ENCODE peak calls at places on chromosomes 12 and 14, in five cellular contexts. F is HepG2, O is HCT116, I is K562, M is Panc1. W is an unnamed sample.

GRCh38 chr12:109460538-109460937 is 16.6 kb downstream of the KCTD10 start:
- ATAC-seq in F (no peak), O (no peak), I (peak), M (no peak), W (no peak)

GRCh38 chr12:122842505-122843405 is 7.5 kb downstream of the HIP1R start:
- ATAC-seq in F (peak), O (no peak), I (peak), M (no peak), W (no peak)

GRCh38 chr12:113120670-113121370 is 14.7 kb downstream of the RASAL1 start:
- ATAC-seq in F (no peak), O (peak), I (no peak), M (no peak), W (no peak)

GRCh38 chr12:120999191-121000120 is 16.8 kb downstream of the C12orf43 start:
- ATAC-seq in F (peak), O (peak), I (peak), M (peak), W (no peak)

GRCh38 chr12:89160716-89161123 is 191.6 kb downstream of the DUSP6 start:
- ATAC-seq in F (no peak), O (no peak), I (no peak), M (no peak), W (no peak)

GRCh38 chr12:80419660-80420059 is 24.4 kb upstream of the PTPRQ start:
- ATAC-seq in F (no peak), O (no peak), I (no peak), M (no peak), W (no peak)

GRCh38 chr12:132279184-132279889 is 50.1 kb downstream of the GALNT9 start:
- ATAC-seq in F (peak), O (peak), I (peak), M (peak), W (peak)

GRCh38 chr12:45105996-45106395 is 55.1 kb upstream of the DBX2 start:
- ATAC-seq in F (no peak), O (no peak), I (no peak), M (no peak), W (no peak)

GRCh38 chr12:50101663-50102062 is 2.1 kb upstream of the GPD1 start:
- ATAC-seq in F (no peak), O (peak), I (peak), M (peak), W (no peak)

GRCh38 chr14:31340297-31341063 is 79.9 kb downstream of the HEATR5A start:
- ATAC-seq in F (peak), O (no peak), I (no peak), M (no peak), W (no peak)

GRCh38 chr12:26017484-26018211 is 59.2 kb downstream of the RASSF8 start:
- ATAC-seq in F (peak), O (peak), I (peak), M (peak), W (no peak)

GRCh38 chr14:98925362-98926040 is 346.5 kb downstream of the BCL11B start:
- ATAC-seq in F (no peak), O (no peak), I (no peak), M (no peak), W (no peak)

GRCh38 chr12:58959639-58960300 is 39.5 kb upstream of the LRIG3 start:
- ATAC-seq in F (no peak), O (no peak), I (no peak), M (no peak), W (no peak)

GRCh38 chr12:31485570-31485969 is 105.4 kb downstream of the DENND5B start:
- ATAC-seq in F (no peak), O (no peak), I (no peak), M (no peak), W (no peak)

GRCh38 chr14:50344831-50345563 is 32.9 kb downstream of the DMAC2L start:
- ATAC-seq in F (no peak), O (no peak), I (no peak), M (no peak), W (no peak)

GRCh38 chr14:85535916-85536834 is 6.2 kb downstream of the FLRT2 start:
- ATAC-seq in F (peak), O (no peak), I (no peak), M (no peak), W (no peak)

GRCh38 chr14:60658909-60659585 is 9.8 kb upstream of the SIX1 start:
- ATAC-seq in F (peak), O (no peak), I (no peak), M (no peak), W (no peak)

GRCh38 chr14:22147716-22148115 is 441.3 kb downstream of the DAD1 start:
- ATAC-seq in F (peak), O (no peak), I (no peak), M (no peak), W (no peak)

GRCh38 chr12:89319111-89319510 is 33.2 kb downstream of the DUSP6 start:
- ATAC-seq in F (no peak), O (no peak), I (no peak), M (no peak), W (peak)

GRCh38 chr14:71475916-71476315 is 456.3 kb upstream of the RGS6 start:
- ATAC-seq in F (no peak), O (no peak), I (no peak), M (no peak), W (no peak)

GRCh38 chr12:54861927-54862326 is 7.6 kb downstream of the MUCL1 start:
- ATAC-seq in F (no peak), O (no peak), I (no peak), M (no peak), W (no peak)

DNA sequence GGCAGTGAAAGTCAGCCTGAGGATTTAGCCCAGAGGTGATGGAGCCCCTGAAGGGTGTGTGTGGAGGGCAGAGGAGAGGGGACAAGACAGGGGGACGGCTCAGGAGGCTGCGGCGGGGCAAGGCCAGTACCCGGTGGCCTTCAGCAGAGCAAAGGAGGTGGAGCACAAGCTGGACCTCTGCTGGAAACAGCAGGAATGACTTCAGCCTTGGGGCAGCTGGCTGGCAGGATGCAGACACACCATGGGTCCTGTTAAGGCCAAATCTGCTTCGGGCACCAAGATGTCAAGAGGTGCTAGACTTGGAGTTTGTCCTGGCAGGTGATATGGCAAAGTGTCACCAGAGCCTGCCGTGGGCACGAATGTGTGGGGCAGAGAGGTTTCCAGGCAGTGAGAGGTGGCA is 92.1 kb downstream of the LGMN start:
- ATAC-seq in F (peak), O (peak), I (no peak), M (no peak), W (no peak)
- H3K4me3 ChIP-seq in F (no peak), O (no peak), I (no peak), M (no peak), W (peak)

DNA sequence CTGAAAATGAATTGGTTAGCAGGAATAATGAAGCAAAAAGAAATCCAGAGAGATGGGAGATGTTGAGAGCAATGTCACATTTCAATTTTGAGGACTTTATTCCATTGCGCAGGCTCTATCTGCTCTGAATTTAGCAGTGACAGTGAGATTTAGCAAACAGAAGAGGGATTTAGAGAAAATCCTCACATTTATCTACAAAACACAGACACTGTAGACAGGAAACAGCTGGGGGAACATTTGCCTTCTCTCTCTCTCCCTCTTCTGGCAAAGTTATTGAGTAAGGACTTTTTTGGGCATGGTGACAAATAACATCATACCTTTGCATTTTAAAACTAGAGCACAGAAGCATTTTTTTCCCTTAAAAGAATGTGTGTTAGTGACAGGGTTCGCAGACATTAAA is at the start of gene IGF1:
- ATAC-seq in F (no peak), O (no peak), I (peak), M (no peak), W (peak)
- TF ChIP-seq POLR2AphosphoS5 in F (no peak), O (no peak), I (peak), M (no peak), W (peak)

GRCh38 chr14:96203116-96203515 is 1.5 kb upstream of the BDKRB2 start:
- ATAC-seq in F (no peak), O (no peak), I (no peak), M (no peak), W (no peak)

GRCh38 chr14:96205059-96205993 is 687 bp downstream of the BDKRB2 start:
- ATAC-seq in F (peak), O (peak), I (no peak), M (peak), W (peak)

GRCh38 chr14:96203635-96204034 is 1.0 kb upstream of the BDKRB2 start:
- ATAC-seq in F (no peak), O (no peak), I (no peak), M (no peak), W (no peak)

GRCh38 chr14:96205994-96206392 is 1.4 kb downstream of the BDKRB2 start:
- ATAC-seq in F (no peak), O (no peak), I (no peak), M (no peak), W (no peak)

DNA sequence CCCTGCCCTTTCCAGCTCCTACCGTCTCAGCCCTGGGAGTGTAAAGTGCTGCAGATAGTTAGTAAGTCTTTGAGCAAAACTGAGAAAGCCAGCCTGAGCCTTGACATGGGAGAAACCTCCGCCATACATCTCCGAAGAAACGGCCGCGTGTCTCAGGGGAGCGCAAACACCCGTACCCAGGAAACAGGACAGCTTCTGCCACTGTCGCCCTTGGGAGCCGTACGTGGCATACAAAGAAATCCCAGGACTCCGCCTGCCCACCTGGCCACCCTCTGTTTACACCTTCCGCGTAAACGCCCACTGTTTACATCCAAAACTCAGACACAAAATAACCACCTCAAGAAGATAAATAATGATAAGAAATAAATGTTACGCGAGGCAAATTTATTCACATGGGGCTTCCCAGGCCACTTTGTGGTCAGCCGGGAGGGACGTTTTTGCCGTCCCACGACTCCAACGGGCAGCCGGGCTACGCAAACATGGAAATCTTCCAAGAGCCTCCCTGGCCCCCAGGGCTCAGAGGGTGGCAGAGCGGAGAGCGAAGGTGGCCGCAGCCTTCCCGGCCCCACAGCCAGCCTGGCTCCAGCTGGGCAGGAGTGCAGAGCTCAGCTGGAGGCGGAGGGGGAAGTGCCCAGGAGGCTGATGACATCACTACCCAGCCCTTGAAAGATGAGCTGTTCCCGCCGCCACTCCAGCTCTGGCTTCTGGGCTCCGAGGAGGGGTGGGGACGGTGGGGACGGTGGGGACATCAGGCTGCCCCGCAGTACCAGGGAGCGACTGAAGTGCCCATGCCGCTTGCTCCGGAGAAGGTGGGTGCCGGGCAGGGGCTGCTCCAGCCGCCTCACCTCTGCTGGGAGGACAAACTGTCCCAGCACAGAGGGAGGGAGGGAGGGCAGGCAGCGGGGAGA is at the start of gene BDKRB2:
- ATAC-seq in F (peak), O (peak), I (peak), M (peak), W (peak)
- H3K4me3 ChIP-seq in F (peak), O (peak), I (no peak), M (peak), W (peak)

GRCh38 chr12:42756841-42757661 is 167.5 kb upstream of the PRICKLE1 start:
- ATAC-seq in F (no peak), O (peak), I (no peak), M (peak), W (no peak)
- TF ChIP-seq POLR2AphosphoS5 in F (no peak), O (no peak), I (no peak), M (no peak), W (no peak)

GRCh38 chr12:4107911-4108697 is 165.5 kb upstream of the CCND2 start:
- ATAC-seq in F (no peak), O (no peak), I (no peak), M (no peak), W (no peak)

GRCh38 chr12:4111010-4111409 is 162.6 kb upstream of the CCND2 start:
- ATAC-seq in F (no peak), O (no peak), I (no peak), M (no peak), W (no peak)

GRCh38 chr12:4107436-4107878 is 166.1 kb upstream of the CCND2 start:
- ATAC-seq in F (peak), O (peak), I (peak), M (peak), W (peak)

GRCh38 chr12:4108803-4109345 is 164.7 kb upstream of the CCND2 start:
- ATAC-seq in F (no peak), O (no peak), I (no peak), M (no peak), W (no peak)

GRCh38 chr12:4109826-4110225 is 163.7 kb upstream of the CCND2 start:
- ATAC-seq in F (no peak), O (no peak), I (no peak), M (no peak), W (no peak)
- H3K4me3 ChIP-seq in F (no peak), O (no peak), I (no peak), M (no peak), W (no peak)

DNA sequence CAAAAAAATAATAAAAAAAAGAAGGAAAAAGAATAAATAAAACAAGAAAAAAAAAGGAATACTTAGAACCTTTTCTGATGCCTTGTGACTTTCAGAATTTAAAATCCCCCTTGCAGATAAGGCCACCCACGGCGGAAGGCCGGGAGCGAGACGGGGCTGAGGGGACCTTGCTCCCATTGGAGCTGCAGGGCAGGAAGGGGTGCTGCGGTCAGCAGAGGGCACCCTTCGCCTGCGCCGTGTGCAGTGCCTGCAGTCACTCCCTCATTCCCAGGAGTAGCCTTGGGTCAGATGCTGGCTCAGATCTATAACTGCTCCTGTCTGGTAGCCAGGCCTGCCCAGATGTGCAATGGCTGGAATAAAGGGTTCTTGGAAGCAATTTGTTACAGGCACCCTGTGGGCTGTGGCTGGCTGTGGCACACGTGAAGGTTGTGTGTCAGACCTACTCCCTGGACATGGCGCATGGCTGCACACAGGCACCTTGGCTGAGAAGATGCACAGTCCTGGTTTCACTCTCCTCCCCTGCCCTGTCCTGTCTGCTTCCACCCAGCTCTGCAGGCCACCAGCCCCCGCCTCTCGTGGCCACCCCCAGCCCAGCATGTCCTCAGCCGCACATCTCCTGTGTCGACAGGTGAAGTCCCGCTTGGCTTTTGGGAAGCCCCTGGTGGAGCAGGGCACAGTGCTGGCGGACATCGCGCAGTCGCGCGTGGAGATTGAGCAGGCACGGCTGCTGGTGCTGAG is 13.4 kb upstream of the ALDH2 start:
- ATAC-seq in F (peak), O (peak), I (peak), M (peak), W (peak)
- TF ChIP-seq POLR2AphosphoS5 in F (no peak), O (no peak), I (no peak), M (no peak), W (peak)

DNA sequence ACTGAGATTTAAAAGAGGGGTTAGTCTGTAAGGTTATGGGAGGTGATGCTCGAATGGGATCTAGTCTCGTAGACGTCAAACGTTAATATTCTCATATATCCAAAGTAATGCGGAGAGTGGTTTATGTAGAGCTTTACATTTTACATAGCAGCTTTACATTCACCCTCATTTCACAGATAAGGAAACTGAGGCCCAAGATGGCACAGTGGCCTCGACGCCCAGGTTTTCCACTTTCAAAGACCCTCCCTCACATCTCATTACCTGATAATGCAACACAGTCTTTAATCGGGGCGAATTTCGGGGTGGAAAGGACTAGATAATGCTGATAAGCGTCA is 450 bp upstream of the TDG start:
- ATAC-seq in F (no peak), O (no peak), I (no peak), M (no peak), W (no peak)
- H3K4me3 ChIP-seq in F (peak), O (peak), I (peak), M (peak), W (peak)

GRCh38 chr12:111434680-111435338 is 29.1 kb downstream of the SH2B3 start:
- ATAC-seq in F (no peak), O (no peak), I (no peak), M (peak), W (peak)

GRCh38 chr12:111436811-111437210 is 31.1 kb downstream of the SH2B3 start:
- ATAC-seq in F (no peak), O (no peak), I (no peak), M (no peak), W (no peak)

GRCh38 chr12:111434049-111434448 is 28.3 kb downstream of the SH2B3 start:
- ATAC-seq in F (no peak), O (no peak), I (no peak), M (no peak), W (no peak)

GRCh38 chr12:111436266-111436665 is 30.5 kb downstream of the SH2B3 start:
- ATAC-seq in F (peak), O (peak), I (peak), M (peak), W (no peak)

GRCh38 chr12:111435661-111436201 is 30.0 kb downstream of the SH2B3 start:
- ATAC-seq in F (no peak), O (no peak), I (no peak), M (peak), W (no peak)
- TF ChIP-seq POLR2AphosphoS5 in F (no peak), O (no peak), I (no peak), M (no peak), W (no peak)

DNA sequence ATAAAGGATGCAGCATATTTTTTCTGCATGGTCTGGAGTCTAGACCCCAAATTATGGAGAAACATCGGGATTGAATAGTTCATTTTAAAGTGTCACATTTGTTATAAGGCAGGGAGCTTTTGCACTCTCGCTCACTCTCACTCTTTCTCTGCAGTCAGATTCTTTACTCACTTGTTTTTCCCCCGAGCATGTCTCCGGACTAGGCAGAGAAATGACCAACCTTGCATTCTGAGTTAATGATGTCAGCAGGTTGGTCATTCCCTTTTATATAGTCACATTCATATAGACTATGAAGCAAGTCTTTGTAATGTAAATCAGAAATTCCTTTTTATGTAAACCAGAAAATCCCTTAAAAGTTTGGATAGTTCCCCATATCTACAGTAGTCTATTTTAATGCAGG is 4.1 kb downstream of the C12orf75 start:
- ATAC-seq in F (no peak), O (no peak), I (no peak), M (no peak), W (no peak)
- H3K4me3 ChIP-seq in F (no peak), O (no peak), I (no peak), M (no peak), W (no peak)

GRCh38 chr14:79117561-79117960 is 947.4 kb downstream of the NRXN3 start:
- ATAC-seq in F (no peak), O (no peak), I (no peak), M (no peak), W (no peak)
- TF ChIP-seq POLR2AphosphoS5 in F (no peak), O (no peak), I (no peak), M (no peak), W (no peak)